ENCODE peak calls at places on chromosome 4, in seven cellular contexts. W, P, A, O, B, F and E are unnamed samples.
A peak's percentile ranks its signal among the peaks of the same experiment; 100 is the strongest.

GRCh38 chr4:181569553-181569952 is 673.6 kb upstream of the TENM3 start:
- DNase-seq in W (no peak), P (peak; percentile 46), A (no peak), O (peak; percentile 15), B (peak; percentile 4), F (no peak), E (no peak)

GRCh38 chr4:143178923-143179322 is 5.8 kb upstream of the USP38 start:
- DNase-seq in W (no peak), P (no peak), A (no peak), O (peak; percentile 77), B (peak; percentile 68), F (no peak), E (no peak)

GRCh38 chr4:41692717-41693345 is 55.7 kb downstream of the PHOX2B start:
- DNase-seq in W (no peak), P (peak; percentile 74), A (no peak), O (peak; percentile 56), B (peak; percentile 64), F (peak; percentile 65), E (no peak)

GRCh38 chr4:140092094-140092820 is 61.7 kb downstream of the MAML3 start:
- DNase-seq in W (peak; percentile 77), P (peak; percentile 58), A (no peak), O (peak; percentile 30), B (peak; percentile 53), F (peak; percentile 66), E (no peak)

GRCh38 chr4:13089659-13089998 is 394.5 kb downstream of the RAB28 start:
- DNase-seq in W (no peak), P (no peak), A (no peak), O (no peak), B (no peak), F (no peak), E (no peak)

GRCh38 chr4:142778908-142779307 is 67.2 kb downstream of the INPP4B start:
- DNase-seq in W (no peak), P (peak; percentile 57), A (no peak), O (no peak), B (no peak), F (no peak), E (no peak)

GRCh38 chr4:53547983-53548382 is 43.3 kb downstream of the LNX1 start:
- DNase-seq in W (no peak), P (peak; percentile 56), A (no peak), O (no peak), B (no peak), F (no peak), E (no peak)

GRCh38 chr4:68465058-68465457 is 17.8 kb downstream of the TMPRSS11E start:
- DNase-seq in W (no peak), P (peak; percentile 38), A (peak; percentile 27), O (peak; percentile 62), B (no peak), F (no peak), E (no peak)

GRCh38 chr4:153763404-153763803 is 3.6 kb upstream of the RNF175 start:
- DNase-seq in W (no peak), P (peak; percentile 7), A (no peak), O (peak; percentile 32), B (no peak), F (no peak), E (no peak)

GRCh38 chr4:66636321-66636720 is 909.0 kb downstream of the CENPC start:
- DNase-seq in W (no peak), P (no peak), A (no peak), O (no peak), B (no peak), F (no peak), E (no peak)

GRCh38 chr4:154743683-154744340 is at the start of gene LRAT:
- DNase-seq in W (peak; percentile 75), P (peak; percentile 17), A (no peak), O (peak; percentile 72), B (peak; percentile 73), F (peak; percentile 88), E (peak; percentile 73)

GRCh38 chr4:42655921-42656735 is 777 bp downstream of the ATP8A1 start:
- DNase-seq in W (peak; percentile 92), P (peak; percentile 35), A (peak; percentile 61), O (peak; percentile 63), B (peak; percentile 40), F (peak; percentile 78), E (no peak)

GRCh38 chr4:14008494-14008893 is 381.0 kb upstream of the BOD1L1 start:
- DNase-seq in W (no peak), P (no peak), A (no peak), O (no peak), B (no peak), F (no peak), E (no peak)

GRCh38 chr4:115090483-115091075 is 22.8 kb downstream of the NDST4 start:
- DNase-seq in W (no peak), P (peak; percentile 52), A (no peak), O (peak; percentile 58), B (peak; percentile 20), F (no peak), E (no peak)

DNA sequence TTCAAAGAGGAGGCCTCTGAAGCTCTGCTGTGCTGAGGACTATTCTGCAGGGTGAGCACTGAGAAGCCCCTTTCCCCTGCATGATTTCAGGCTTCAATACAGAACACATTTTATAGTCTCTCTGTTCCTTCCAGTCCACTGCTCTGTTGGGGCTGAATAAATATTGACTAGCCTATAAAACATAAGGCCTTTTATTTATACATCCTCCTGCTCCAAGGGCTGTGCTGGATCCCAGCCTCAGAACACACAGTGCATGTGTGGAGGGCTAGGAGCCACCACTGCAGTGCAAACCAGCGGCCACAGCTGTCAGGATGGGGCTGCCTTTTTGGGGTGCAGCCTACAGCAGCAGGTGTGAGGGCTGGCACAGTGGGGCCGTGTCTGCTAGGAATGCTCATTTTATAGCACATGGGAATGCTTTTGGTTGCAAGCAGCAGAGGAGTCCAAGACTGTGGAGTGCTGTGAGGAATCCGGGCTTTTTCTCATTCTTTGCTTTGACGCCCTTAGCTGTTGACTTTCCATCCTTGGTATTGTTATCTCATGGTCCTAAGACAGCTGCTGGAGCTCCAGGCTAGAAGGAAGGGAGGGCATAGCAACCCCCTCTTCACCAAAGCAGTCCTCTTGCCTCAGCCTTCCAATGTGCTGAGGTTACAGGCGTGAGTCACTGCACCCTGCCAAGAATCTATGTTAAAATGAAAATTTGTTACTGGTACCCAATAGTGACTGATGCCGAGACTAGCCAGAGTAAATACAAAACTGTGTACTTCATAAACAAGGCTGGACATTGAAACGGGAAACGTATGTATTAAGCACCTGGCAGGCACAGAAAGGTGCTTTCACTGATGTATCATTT is 334.3 kb upstream of the GATB start:
- DNase-seq in W (no peak), P (peak; percentile 78), A (no peak), O (peak; percentile 56), B (no peak), F (no peak), E (no peak)
- H3K4me1 ChIP-seq in W (no peaks in the 10 kb centered on the region), P (peaks cover 11% of the 10 kb centered on the region), A (peaks cover 76% of the 10 kb centered on the region), O (peaks cover 26% of the 10 kb centered on the region), B (peaks cover 5% of the 10 kb centered on the region), F (no peaks in the 10 kb centered on the region), E (peaks cover under 1% of the 10 kb centered on the region)

GRCh38 chr4:5618051-5619010 is 90.0 kb downstream of the EVC2 start:
- DNase-seq in W (no peak), P (no peak), A (no peak), O (no peak), B (no peak), F (no peak), E (no peak)
- H3K4me1 ChIP-seq in W (no peaks in the 10 kb centered on the region), P (no peaks in the 10 kb centered on the region), A (no peaks in the 10 kb centered on the region), O (no peaks in the 10 kb centered on the region), B (no peaks in the 10 kb centered on the region), F (no peaks in the 10 kb centered on the region), E (no peaks in the 10 kb centered on the region)

DNA sequence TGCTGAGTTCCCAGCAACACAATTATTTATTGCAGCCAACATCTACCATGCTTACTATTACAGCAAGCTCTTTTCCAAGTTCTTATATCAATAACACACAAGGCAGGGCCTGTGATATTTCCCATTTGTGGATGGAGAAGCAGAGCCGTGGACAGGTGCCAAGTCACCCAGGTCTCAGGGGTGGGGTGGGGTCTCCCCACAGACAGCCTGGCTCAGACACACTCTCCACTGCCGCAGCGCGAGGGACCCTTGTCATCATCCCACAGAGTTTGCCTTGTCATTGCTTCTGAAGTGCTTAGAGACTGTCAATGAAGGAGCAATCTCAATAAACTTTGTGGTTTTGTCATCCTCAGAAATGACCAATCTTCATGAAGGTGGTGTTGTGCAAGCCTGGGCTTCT is 76.1 kb downstream of the SORBS2 start:
- DNase-seq in W (no peak), P (no peak), A (no peak), O (no peak), B (no peak), F (no peak), E (no peak)
- H3K4me1 ChIP-seq in W (peaks cover 3% of the 10 kb centered on the region), P (no peaks in the 10 kb centered on the region), A (no peaks in the 10 kb centered on the region), O (no peaks in the 10 kb centered on the region), B (no peaks in the 10 kb centered on the region), F (peaks cover 13% of the 10 kb centered on the region), E (peaks cover 14% of the 10 kb centered on the region)

DNA sequence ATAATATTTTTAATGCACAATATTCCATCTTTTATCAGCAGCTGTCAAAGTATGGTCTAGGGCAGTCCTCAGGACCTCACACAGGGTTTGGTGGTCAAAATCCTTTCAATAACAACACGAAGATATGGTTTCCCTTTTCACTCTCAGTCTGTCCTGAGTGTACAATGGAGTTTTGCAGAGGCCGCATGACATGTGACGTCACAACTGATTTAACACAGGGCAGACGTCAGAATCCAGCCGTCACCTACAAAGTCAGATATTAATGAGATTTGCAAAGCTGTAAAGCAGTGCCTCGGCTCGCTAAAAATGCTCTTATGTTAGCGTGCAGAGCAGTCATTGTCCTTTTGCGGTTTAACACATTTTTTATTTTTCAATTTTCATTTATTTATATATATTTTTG is 12.5 kb downstream of the ABLIM2 start:
- DNase-seq in W (no peak), P (no peak), A (no peak), O (no peak), B (no peak), F (no peak), E (no peak)
- H3K4me1 ChIP-seq in W (peaks cover 71% of the 10 kb centered on the region), P (no peaks in the 10 kb centered on the region), A (no peaks in the 10 kb centered on the region), O (no peaks in the 10 kb centered on the region), B (no peaks in the 10 kb centered on the region), F (peaks cover 14% of the 10 kb centered on the region), E (no peaks in the 10 kb centered on the region)

DNA sequence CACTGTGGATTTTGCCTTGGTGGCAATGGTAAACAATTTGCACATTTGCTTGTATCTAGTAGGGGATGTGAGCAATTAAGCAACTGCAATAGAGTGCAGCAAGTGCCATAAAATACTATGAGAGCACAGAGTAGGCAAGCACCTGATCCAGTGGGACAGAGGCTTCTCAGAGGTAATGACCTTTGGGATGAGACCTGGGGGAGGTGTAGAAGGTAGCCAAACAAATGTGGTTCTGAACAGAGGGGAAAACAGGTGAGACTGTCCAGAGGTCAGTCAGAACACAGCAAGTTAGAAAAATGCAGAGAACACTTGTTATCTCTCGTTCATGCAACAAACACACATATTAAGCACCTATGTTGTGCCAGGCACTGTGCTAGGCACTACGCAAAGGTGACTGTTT is 21.4 kb upstream of the ANK2 start:
- DNase-seq in W (no peak), P (no peak), A (no peak), O (no peak), B (peak; percentile 24), F (no peak), E (no peak)
- H3K4me1 ChIP-seq in W (no peaks in the 10 kb centered on the region), P (peaks cover 14% of the 10 kb centered on the region), A (no peaks in the 10 kb centered on the region), O (no peaks in the 10 kb centered on the region), B (peaks cover 7% of the 10 kb centered on the region), F (no peaks in the 10 kb centered on the region), E (no peaks in the 10 kb centered on the region)

GRCh38 chr4:152535903-152536544 is at the start of gene FBXW7:
- DNase-seq in W (peak; percentile 100), P (peak; percentile 98), A (peak; percentile 99), O (peak; percentile 98), B (peak; percentile 99), F (peak; percentile 100), E (peak; percentile 97)
- H3K4me1 ChIP-seq in W (peaks cover 46% of the 10 kb centered on the region), P (peaks cover 22% of the 10 kb centered on the region), A (peaks cover 72% of the 10 kb centered on the region), O (peaks cover 28% of the 10 kb centered on the region), B (peaks cover 11% of the 10 kb centered on the region), F (peaks cover 34% of the 10 kb centered on the region), E (peaks cover 24% of the 10 kb centered on the region)